ENCODE peak calls at places on chromosome 21, in seven cellular contexts. M is fibroblast of lung; X is brain microvascular endothelial cell; J is nucleus accumbens; W is aorta; C is stimulated activated CD4-positive, alpha-beta T cell treated with anti-CD3 and anti-CD28 coated beads, Interleukin-12 subunit alpha, Interleukin-12 subunit beta, amount 100 ng/mL, for 48 hours; Q is HT1080. T is an unnamed sample.

GRCh38 chr21:42829417-42829816 is 49.9 kb downstream of the WDR4 start:
- DNase-seq in M (no peak), X (no peak), J (no peak), W (no peak), C (no peak), Q (no peak), T (no peak)

GRCh38 chr21:40658237-40658636 is 188.7 kb downstream of the DSCAM start:
- DNase-seq in M (no peak), X (no peak), J (no peak), W (no peak), C (no peak), Q (no peak), T (no peak)

GRCh38 chr21:45983981-45984551 is 2.5 kb downstream of the COL6A1 start:
- DNase-seq in M (no peak), X (no peak), J (no peak), W (peak; percentile 81), C (no peak), Q (no peak), T (no peak)

GRCh38 chr21:33419538-33420123 is 16.4 kb downstream of the IFNGR2 start:
- DNase-seq in M (peak; percentile 96), X (peak; percentile 53), J (no peak), W (peak; percentile 74), C (no peak), Q (no peak), T (no peak)

GRCh38 chr21:45545691-45546531 is 3.7 kb upstream of the SLC19A1 start:
- DNase-seq in M (no peak), X (no peak), J (no peak), W (peak; percentile 68), C (no peak), Q (no peak), T (no peak)

GRCh38 chr21:36966846-36967657 is 583 bp upstream of the HLCS start:
- DNase-seq in M (peak; percentile 20), X (peak; percentile 23), J (no peak), W (peak; percentile 90), C (no peak), Q (peak; percentile 5), T (no peak)

GRCh38 chr21:29233611-29234540 is 64.8 kb upstream of the BACH1 start:
- DNase-seq in M (no peak), X (no peak), J (no peak), W (no peak), C (peak; percentile 50), Q (no peak), T (no peak)

GRCh38 chr21:42161401-42161956 is 57.5 kb upstream of the ABCG1 start:
- DNase-seq in M (no peak), X (no peak), J (no peak), W (no peak), C (no peak), Q (no peak), T (no peak)

T was measured in stimulated activated naive CD4-positive, alpha-beta T cell treated with Interleukin-2 at 50 U/mL for 16 hours.